ENCODE peak calls at places on chromosome 9, in eight cellular contexts. Y is cardiac muscle cell, I is cardiac fibroblast, O is fibroblast of the aortic adventitia, X is psoas muscle, G is mammary epithelial cell, M is HCT116, H is dorsolateral prefrontal cortex. P is an unnamed sample.

GRCh38 chr9:131432597-131433301 is 38.9 kb downstream of the PRRC2B start:
- DNase-seq in Y (no peak), I (peak; percentile 76), O (peak; percentile 65), X (no peak), G (peak; percentile 51), M (no peak), H (no peak), P (no peak)

GRCh38 chr9:92943062-92943616 is 4.2 kb upstream of the FGD3 start:
- DNase-seq in Y (no peak), I (no peak), O (no peak), X (peak; percentile 87), G (no peak), M (no peak), H (no peak), P (no peak)

GRCh38 chr9:137301086-137301947 is 754 bp downstream of the NRARP start:
- DNase-seq in Y (peak; percentile 84), I (peak; percentile 67), O (peak; percentile 25), X (peak; percentile 58), G (peak; percentile 58), M (peak; percentile 29), H (no peak), P (no peak)

GRCh38 chr9:87701931-87702421 is 23.9 kb upstream of the CTSL start:
- DNase-seq in Y (peak; percentile 26), I (no peak), O (no peak), X (no peak), G (no peak), M (no peak), H (no peak), P (peak; percentile 49)

GRCh38 chr9:21585756-21586752 is 103.9 kb upstream of the IFNE start:
- DNase-seq in Y (no peak), I (peak; percentile 44), O (peak; percentile 63), X (no peak), G (no peak), M (no peak), H (no peak), P (no peak)

GRCh38 chr9:91900057-91900816 is 49.8 kb downstream of the ROR2 start:
- DNase-seq in Y (peak; percentile 78), I (peak; percentile 44), O (no peak), X (no peak), G (no peak), M (no peak), H (no peak), P (no peak)

GRCh38 chr9:137464291-137464999 is 5.3 kb upstream of the NSMF start:
- DNase-seq in Y (no peak), I (no peak), O (no peak), X (peak; percentile 46), G (no peak), M (no peak), H (no peak), P (no peak)

GRCh38 chr9:89919171-89919681 is 314.4 kb downstream of the GADD45G start:
- DNase-seq in Y (peak; percentile 77), I (peak; percentile 8), O (no peak), X (no peak), G (no peak), M (peak; percentile 15), H (no peak), P (peak; percentile 48)

GRCh38 chr9:99825158-99826046 is 3.7 kb downstream of the NR4A3 start:
- DNase-seq in Y (no peak), I (no peak), O (no peak), X (peak; percentile 53), G (no peak), M (no peak), H (no peak), P (no peak)

GRCh38 chr9:71692337-71692736 is 76.0 kb downstream of the CEMIP2 start:
- DNase-seq in Y (no peak), I (peak; percentile 58), O (peak; percentile 40), X (no peak), G (peak; percentile 56), M (no peak), H (no peak), P (no peak)

GRCh38 chr9:5767968-5768932 is 64.7 kb downstream of the ERMP1 start:
- DNase-seq in Y (no peak), I (no peak), O (no peak), X (no peak), G (no peak), M (no peak), H (no peak), P (no peak)

GRCh38 chr9:93121316-93122241 is 12.5 kb downstream of the NINJ1 start:
- DNase-seq in Y (no peak), I (no peak), O (no peak), X (peak; percentile 53), G (no peak), M (no peak), H (no peak), P (no peak)

GRCh38 chr9:16721972-16722371 is 148.5 kb downstream of the BNC2 start:
- DNase-seq in Y (no peak), I (peak; percentile 91), O (peak; percentile 93), X (peak; percentile 76), G (no peak), M (no peak), H (no peak), P (no peak)

GRCh38 chr9:37302277-37302676 is 120.2 kb upstream of the GRHPR start:
- DNase-seq in Y (no peak), I (no peak), O (no peak), X (no peak), G (no peak), M (no peak), H (no peak), P (no peak)

GRCh38 chr9:4293293-4293931 is 6.5 kb downstream of the GLIS3 start:
- DNase-seq in Y (no peak), I (peak; percentile 90), O (peak; percentile 97), X (no peak), G (peak; percentile 93), M (peak; percentile 54), H (no peak), P (no peak)

GRCh38 chr9:93942176-93942575 is 13.0 kb downstream of the BARX1 start:
- DNase-seq in Y (no peak), I (no peak), O (no peak), X (no peak), G (no peak), M (no peak), H (no peak), P (no peak)

GRCh38 chr9:85292261-85292660 is 449.5 kb downstream of the AGTPBP1 start:
- DNase-seq in Y (no peak), I (no peak), O (no peak), X (no peak), G (no peak), M (no peak), H (no peak), P (no peak)

GRCh38 chr9:85289142-85289541 is 452.6 kb downstream of the AGTPBP1 start:
- DNase-seq in Y (no peak), I (no peak), O (no peak), X (no peak), G (no peak), M (no peak), H (no peak), P (no peak)

GRCh38 chr9:85290019-85290418 is 451.7 kb downstream of the AGTPBP1 start:
- DNase-seq in Y (no peak), I (no peak), O (no peak), X (no peak), G (no peak), M (no peak), H (no peak), P (no peak)
- H3K4me3 ChIP-seq in Y (no peak overlapping the region), I (no peak overlapping the region), O (no peak overlapping the region), X (no peak overlapping the region), G (no peak overlapping the region), M (no peak overlapping the region), H (no peak overlapping the region), P (no peak overlapping the region)

GRCh38 chr9:123743737-123744136 is 186.2 kb downstream of the DENND1A start:
- DNase-seq in Y (no peak), I (no peak), O (no peak), X (no peak), G (no peak), M (no peak), H (no peak), P (no peak)
- H3K4me3 ChIP-seq in Y (no peak overlapping the region), I (no peak overlapping the region), O (no peak overlapping the region), X (no peak overlapping the region), G (no peak overlapping the region), M (no peak overlapping the region), H (no peak overlapping the region), P (no peak overlapping the region)

GRCh38 chr9:2494571-2494970 is 127.0 kb upstream of the VLDLR start:
- DNase-seq in Y (peak; percentile 62), I (peak; percentile 65), O (peak; percentile 86), X (no peak), G (peak; percentile 33), M (no peak), H (no peak), P (peak; percentile 66)

GRCh38 chr9:2495221-2496005 is 126.2 kb upstream of the VLDLR start:
- DNase-seq in Y (peak; percentile 23), I (no peak), O (no peak), X (no peak), G (peak; percentile 13), M (no peak), H (no peak), P (no peak)

GRCh38 chr9:2493578-2493977 is 128.0 kb upstream of the VLDLR start:
- DNase-seq in Y (no peak), I (no peak), O (no peak), X (no peak), G (no peak), M (no peak), H (no peak), P (no peak)

GRCh38 chr9:2492161-2492560 is 129.4 kb upstream of the VLDLR start:
- DNase-seq in Y (no peak), I (no peak), O (no peak), X (no peak), G (no peak), M (no peak), H (no peak), P (no peak)

DNA sequence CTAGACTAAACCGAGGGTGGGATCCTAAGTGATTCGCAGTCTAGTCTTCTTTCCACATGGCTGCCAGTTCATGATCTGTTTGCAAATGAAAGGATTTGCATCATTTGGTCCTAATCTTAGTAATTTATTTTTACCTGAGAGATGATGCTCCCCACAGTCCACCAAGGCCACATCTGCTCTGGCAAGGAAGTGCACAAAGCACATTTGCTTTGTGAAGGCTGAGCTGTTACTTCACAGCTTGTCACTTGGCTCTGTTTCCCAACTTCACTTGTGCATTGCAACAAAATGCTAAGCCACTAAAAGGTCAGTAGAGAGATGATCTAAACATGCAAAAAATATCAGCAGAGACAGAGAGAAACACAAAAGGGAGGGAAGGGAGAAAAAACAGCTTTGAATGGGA is 128.5 kb upstream of the VLDLR start:
- DNase-seq in Y (no peak), I (peak; percentile 38), O (peak; percentile 73), X (no peak), G (no peak), M (no peak), H (no peak), P (no peak)
- H3K4me3 ChIP-seq in Y (no peak overlapping the region), I (no peak overlapping the region), O (no peak overlapping the region), X (no peak overlapping the region), G (no peak overlapping the region), M (no peak overlapping the region), H (no peak overlapping the region), P (no peak overlapping the region)

GRCh38 chr9:133427658-133428348 is 5.6 kb downstream of the ADAMTS13 start:
- DNase-seq in Y (no peak), I (no peak), O (no peak), X (no peak), G (no peak), M (no peak), H (no peak), P (no peak)
- H3K4me3 ChIP-seq in Y (peak overlapping the region; percentile 15), I (no peak overlapping the region), O (no peak overlapping the region), X (no peak overlapping the region), G (no peak overlapping the region), M (no peak overlapping the region), H (no peak overlapping the region), P (peak overlapping the region; percentile 31)

P was measured in NT2/D1.